ENCODE peak calls at places on chromosome 19, in eight cellular contexts. H is GM23248; O is psoas muscle; R is fibroblast of lung; S is HepG2; W is cardiac muscle cell; K is RWPE2; Z is CD4-positive, alpha-beta memory T cell. N is an unnamed sample. For H3K4me1, the result is how much of the 10 kb centered on the place peaks cover.

GRCh38 chr19:47363758-47364529 is 14.8 kb downstream of the DHX34 start:
- DNase-seq in H (peak), O (no peak), R (peak), S (no peak), W (peak), K (no peak), Z (no peak), N (no peak)

GRCh38 chr19:7124782-7125181 is 55.3 kb downstream of the ZNF557 start:
- DNase-seq in H (no peak), O (no peak), R (no peak), S (no peak), W (no peak), K (no peak), Z (no peak), N (no peak)

GRCh38 chr19:33813391-33814101 is 16.9 kb downstream of the KCTD15 start:
- DNase-seq in H (no peak), O (no peak), R (no peak), S (no peak), W (no peak), K (peak), Z (no peak), N (no peak)

GRCh38 chr19:7734220-7735203 is 2.6 kb upstream of the CLEC4G start:
- DNase-seq in H (peak), O (no peak), R (no peak), S (no peak), W (peak), K (no peak), Z (no peak), N (no peak)

GRCh38 chr19:36136975-36137686 is 2.7 kb upstream of the CAPNS1 start:
- DNase-seq in H (peak), O (peak), R (peak), S (no peak), W (peak), K (peak), Z (no peak), N (peak)

GRCh38 chr19:32928806-32929205 is 43.0 kb downstream of the CEP89 start:
- DNase-seq in H (no peak), O (no peak), R (no peak), S (peak), W (no peak), K (no peak), Z (no peak), N (no peak)

GRCh38 chr19:48090281-48090802 is 20.3 kb downstream of the PLA2G4C start:
- DNase-seq in H (peak), O (no peak), R (no peak), S (no peak), W (no peak), K (no peak), Z (no peak), N (no peak)

GRCh38 chr19:52099497-52100138 is 4.1 kb upstream of the ZNF841 start:
- DNase-seq in H (no peak), O (no peak), R (no peak), S (peak), W (no peak), K (no peak), Z (no peak), N (no peak)

GRCh38 chr19:38971672-38972071 is 3.9 kb downstream of the FBXO17 start:
- DNase-seq in H (peak), O (no peak), R (no peak), S (no peak), W (no peak), K (no peak), Z (no peak), N (no peak)

GRCh38 chr19:9958451-9958850 is 22.1 kb upstream of the OLFM2 start:
- DNase-seq in H (peak), O (no peak), R (peak), S (no peak), W (peak), K (no peak), Z (no peak), N (no peak)

GRCh38 chr19:10288662-10289166 is 1.0 kb upstream of the ICAM5 start:
- DNase-seq in H (peak), O (no peak), R (peak), S (peak), W (peak), K (peak), Z (peak), N (no peak)

GRCh38 chr19:12784871-12785430 is 6.3 kb upstream of the JUNB start:
- DNase-seq in H (peak), O (no peak), R (no peak), S (no peak), W (peak), K (no peak), Z (peak), N (no peak)

GRCh38 chr19:44702551-44703176 is 3.7 kb downstream of the CEACAM16 start:
- DNase-seq in H (no peak), O (no peak), R (no peak), S (no peak), W (no peak), K (no peak), Z (no peak), N (no peak)

GRCh38 chr19:12365094-12365371 is 450 bp downstream of the ZNF442 start:
- DNase-seq in H (peak), O (no peak), R (peak), S (no peak), W (peak), K (peak), Z (no peak), N (no peak)

GRCh38 chr19:48997972-48998371 is 4.3 kb downstream of the RUVBL2 start:
- DNase-seq in H (peak), O (peak), R (peak), S (peak), W (peak), K (no peak), Z (peak), N (peak)

GRCh38 chr19:29663861-29664752 is 1.2 kb upstream of the PLEKHF1 start:
- DNase-seq in H (peak), O (no peak), R (peak), S (no peak), W (no peak), K (no peak), Z (no peak), N (no peak)

GRCh38 chr19:49459388-49459787 is 6.4 kb downstream of the ALDH16A1 start:
- DNase-seq in H (no peak), O (no peak), R (no peak), S (no peak), W (no peak), K (no peak), Z (no peak), N (no peak)

GRCh38 chr19:4606921-4607678 is 32.2 kb upstream of the TNFAIP8L1 start:
- DNase-seq in H (peak), O (peak), R (no peak), S (no peak), W (peak), K (no peak), Z (no peak), N (no peak)

GRCh38 chr19:41933693-41934426 is 5.6 kb upstream of the ERFL start:
- DNase-seq in H (no peak), O (no peak), R (no peak), S (no peak), W (no peak), K (no peak), Z (no peak), N (no peak)

GRCh38 chr19:50266896-50267295 is 62.3 kb downstream of the KCNC3 start:
- DNase-seq in H (no peak), O (no peak), R (no peak), S (no peak), W (no peak), K (no peak), Z (no peak), N (no peak)

GRCh38 chr19:54188224-54188871 is 1.0 kb downstream of the MBOAT7 start:
- DNase-seq in H (peak), O (no peak), R (peak), S (no peak), W (peak), K (no peak), Z (peak), N (no peak)

GRCh38 chr19:5337886-5338595 is 2.6 kb downstream of the PTPRS start:
- DNase-seq in H (no peak), O (no peak), R (no peak), S (no peak), W (no peak), K (no peak), Z (no peak), N (no peak)

GRCh38 chr19:38928406-38929001 is 2.1 kb downstream of the SARS2 start:
- DNase-seq in H (no peak), O (no peak), R (no peak), S (no peak), W (no peak), K (no peak), Z (no peak), N (peak)

GRCh38 chr19:21655540-21656126 is 111.7 kb downstream of the ZNF100 start:
- DNase-seq in H (no peak), O (no peak), R (no peak), S (no peak), W (no peak), K (no peak), Z (no peak), N (no peak)

GRCh38 chr19:41735071-41735623 is 20.2 kb upstream of the CEACAM6 start:
- DNase-seq in H (no peak), O (no peak), R (no peak), S (no peak), W (no peak), K (no peak), Z (no peak), N (no peak)

GRCh38 chr19:38930776-38931761 is at the start of gene MRPS12:
- DNase-seq in H (peak), O (peak), R (peak), S (peak), W (peak), K (peak), Z (peak), N (peak)

GRCh38 chr19:41945135-41945766 is 13.9 kb downstream of the RABAC1 start:
- DNase-seq in H (no peak), O (no peak), R (no peak), S (no peak), W (no peak), K (no peak), Z (peak), N (peak)

GRCh38 chr19:34666200-34666957 is 10.6 kb downstream of the SCGB2B2 start:
- DNase-seq in H (no peak), O (no peak), R (no peak), S (no peak), W (no peak), K (no peak), Z (no peak), N (no peak)

GRCh38 chr19:48530044-48530720 is 18.5 kb upstream of the LMTK3 start:
- DNase-seq in H (peak), O (no peak), R (no peak), S (no peak), W (no peak), K (no peak), Z (no peak), N (no peak)

GRCh38 chr19:21130097-21130775 is 11.6 kb upstream of the ZNF431 start:
- DNase-seq in H (no peak), O (no peak), R (no peak), S (no peak), W (no peak), K (no peak), Z (no peak), N (no peak)

GRCh38 chr19:42352216-42352892 is 26.9 kb downstream of the MEGF8 start:
- DNase-seq in H (peak), O (no peak), R (peak), S (no peak), W (no peak), K (no peak), Z (no peak), N (no peak)

GRCh38 chr19:16822648-16823047 is 6.5 kb upstream of the SIN3B start:
- DNase-seq in H (no peak), O (no peak), R (no peak), S (no peak), W (no peak), K (no peak), Z (no peak), N (no peak)

GRCh38 chr19:16828990-16829821 is at the start of gene SIN3B:
- DNase-seq in H (peak), O (peak), R (peak), S (peak), W (peak), K (no peak), Z (peak), N (peak)

GRCh38 chr19:16825312-16826168 is 3.7 kb upstream of the SIN3B start:
- DNase-seq in H (peak), O (peak), R (peak), S (no peak), W (peak), K (no peak), Z (no peak), N (no peak)

GRCh38 chr19:16821081-16821480 is 8.1 kb upstream of the SIN3B start:
- DNase-seq in H (no peak), O (no peak), R (no peak), S (no peak), W (no peak), K (no peak), Z (no peak), N (no peak)

DNA sequence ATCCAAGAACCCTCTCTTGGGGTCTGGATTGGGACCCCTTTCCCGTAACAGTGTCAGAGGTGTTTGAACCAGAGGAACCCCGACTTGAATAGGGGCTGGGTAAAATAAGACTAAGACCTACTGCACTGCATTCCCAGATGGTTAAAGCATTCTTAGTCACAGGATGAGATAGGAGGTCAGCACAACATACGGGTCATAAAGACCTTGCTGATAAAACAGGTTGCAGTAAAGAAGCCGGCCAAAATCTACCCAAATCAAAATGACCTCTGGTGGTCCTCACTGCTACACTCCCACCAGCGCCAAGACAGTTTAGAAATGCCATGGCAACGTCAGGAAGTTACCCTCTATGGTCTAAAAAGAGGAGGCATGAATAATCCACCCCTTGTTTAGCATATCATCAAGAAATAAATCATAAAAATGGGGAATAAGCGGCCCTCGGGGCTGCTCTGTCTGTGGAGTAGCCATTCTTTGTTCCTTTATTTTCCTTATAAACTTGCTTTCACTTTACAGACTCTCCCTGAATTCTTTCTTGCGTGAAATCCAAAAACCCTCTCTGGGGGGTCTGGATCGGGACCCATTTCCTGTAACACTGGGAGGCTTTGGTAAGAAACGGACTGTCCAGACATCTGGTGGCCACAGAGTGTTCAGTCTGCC is 4.4 kb upstream of the SIN3B start:
- DNase-seq in H (peak), O (no peak), R (peak), S (no peak), W (peak), K (no peak), Z (no peak), N (no peak)
- H3K4me3 ChIP-seq in H (peak), O (peak), R (peak), S (peak), W (no peak), K (no peak), Z (no peak), N (no peak)

DNA sequence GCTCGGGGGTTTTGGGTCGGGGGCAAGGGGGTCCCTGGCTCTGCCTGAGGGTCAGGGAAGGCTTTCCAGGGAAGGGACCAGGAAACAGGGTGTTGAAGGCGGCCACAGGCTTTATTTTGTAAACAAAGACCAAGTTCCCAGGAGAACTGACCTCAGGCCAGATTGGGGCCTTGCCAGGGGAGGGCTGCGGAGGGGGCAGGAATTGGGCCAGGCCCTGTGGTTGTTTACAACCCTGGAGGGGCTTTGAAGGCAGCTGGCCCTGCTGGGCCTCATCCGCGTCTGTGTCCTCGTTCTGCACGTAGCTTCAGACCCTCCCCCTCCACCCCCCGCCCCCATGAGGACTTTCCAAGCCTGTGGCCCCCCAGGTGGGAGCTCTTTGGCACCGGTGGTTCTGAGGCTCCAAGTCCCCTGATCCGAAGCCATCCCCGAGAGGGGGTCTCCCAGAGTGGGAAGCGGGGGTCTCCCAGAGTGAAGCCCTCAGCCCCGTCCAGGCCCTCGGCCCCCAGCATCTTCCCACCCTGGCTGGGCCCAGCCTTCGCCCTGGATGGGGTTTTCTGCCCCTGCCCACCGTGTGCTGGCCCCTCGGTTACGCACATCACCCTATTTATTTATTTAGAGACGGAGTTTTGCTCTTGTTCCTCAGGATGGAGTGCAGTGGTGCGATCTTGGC is 13.5 kb upstream of the BSG start:
- DNase-seq in H (no peak), O (no peak), R (no peak), S (peak), W (peak), K (no peak), Z (no peak), N (no peak)
- H3K27ac ChIP-seq in H (no peak), O (no peak), R (no peak), S (peak), W (no peak), K (no peak), Z (no peak), N (no peak)

DNA sequence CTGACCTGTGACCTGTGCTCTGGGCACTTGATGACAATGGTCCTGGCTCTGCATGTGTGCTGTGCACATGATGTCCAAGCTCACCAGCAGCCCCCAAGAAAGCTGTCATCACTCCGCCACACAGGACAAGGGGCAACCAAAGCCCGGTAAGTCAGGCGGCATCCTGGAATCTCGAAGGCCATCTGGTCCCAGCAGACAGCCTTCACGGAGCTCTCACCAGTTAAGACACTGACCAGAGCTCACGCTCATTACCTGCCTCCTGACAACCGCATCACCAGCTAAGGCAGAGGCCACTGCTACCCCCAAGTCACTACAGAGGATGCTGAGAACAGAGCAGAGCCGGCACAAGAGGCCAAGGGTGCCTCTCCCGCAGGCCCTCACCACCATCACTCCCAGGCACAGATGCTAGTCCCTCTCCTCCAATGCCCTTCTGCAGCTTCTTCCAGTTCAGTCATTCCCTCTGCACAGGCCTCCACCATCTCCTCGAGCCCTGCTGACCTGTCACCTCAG is 10.6 kb downstream of the PPP6R1 start:
- DNase-seq in H (no peak), O (no peak), R (no peak), S (no peak), W (no peak), K (no peak), Z (no peak), N (no peak)
- H3K4me1 ChIP-seq in H (under half), O (under half), R (under half), S (under half), W (under half), K (under half), Z (half or more), N (under half)

DNA sequence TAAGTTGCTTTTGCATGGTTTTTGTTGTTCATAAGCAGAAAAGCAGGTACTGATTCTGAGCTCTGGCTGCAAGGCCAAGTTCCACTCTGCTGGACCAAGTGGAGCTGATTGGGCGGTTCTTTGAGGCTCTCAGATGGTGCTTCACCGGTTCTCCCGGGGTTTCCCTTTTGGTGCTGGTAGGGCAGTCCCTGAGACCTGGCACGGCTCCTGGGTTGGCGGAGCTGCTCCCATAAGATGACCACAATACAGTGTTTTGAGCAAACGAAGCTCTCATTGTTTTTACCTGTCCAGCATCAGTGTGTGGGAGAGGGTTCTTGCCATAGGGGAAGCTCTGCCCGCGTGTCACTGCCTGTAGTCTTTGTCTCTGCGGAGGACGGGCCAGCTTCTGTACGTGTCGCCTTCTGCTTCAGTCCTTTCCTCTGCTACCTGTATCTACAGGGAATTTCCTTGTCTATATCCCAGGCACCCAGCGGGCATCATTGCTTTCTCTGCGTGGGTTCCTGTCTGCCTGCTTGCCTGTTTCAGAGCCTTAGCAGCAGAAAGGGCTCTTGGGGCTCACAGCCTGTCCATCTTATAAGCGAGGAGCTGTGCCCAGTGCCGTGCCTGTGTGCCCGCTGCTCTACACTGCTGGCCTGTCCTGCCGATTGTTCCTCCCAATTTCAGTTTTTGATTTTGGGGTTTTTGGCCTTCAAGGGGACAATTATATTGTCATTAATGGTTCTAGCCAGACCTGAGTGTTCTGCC is 2.3 kb downstream of the U2AF2 start:
- DNase-seq in H (peak), O (no peak), R (no peak), S (no peak), W (peak), K (peak), Z (no peak), N (no peak)
- H3K4me3 ChIP-seq in H (peak), O (peak), R (peak), S (peak), W (no peak), K (peak), Z (peak), N (peak)